ENCODE peak calls at places on chromosome 12, in nine cellular contexts. One of them, this sample, is unnamed.

GRCh38 chr12:12210983-12211382 is 55.9 kb downstream of the LRP6 start:
- DNase-seq in MG63: no peak
- DNase-seq in cardiac muscle cell: no peak
- DNase-seq in ovary: no peak
- DNase-seq in lower lobe of right lung: no peak
- DNase-seq in neuronal stem cell: no peak
- DNase-seq in endothelial cell of umbilical vein: no peak
- DNase-seq in heart right ventricle: no peak
- DNase-seq in fibroblast of lung: no peak
- DNase-seq in this sample: no peak

GRCh38 chr12:32544893-32545292 is 134.2 kb upstream of the DNM1L start:
- DNase-seq in MG63: no peak
- DNase-seq in neuronal stem cell: no peak
- DNase-seq in cardiac muscle cell: no peak
- DNase-seq in fibroblast of lung: no peak
- DNase-seq in heart right ventricle: no peak
- DNase-seq in ovary: no peak
- DNase-seq in lower lobe of right lung: no peak
- DNase-seq in endothelial cell of umbilical vein: no peak
- DNase-seq in this sample: peak; percentile 53

GRCh38 chr12:93918262-93918661 is 230.1 kb upstream of the PLXNC1 start:
- DNase-seq in endothelial cell of umbilical vein: no peak
- DNase-seq in cardiac muscle cell: peak; percentile 82
- DNase-seq in heart right ventricle: no peak
- DNase-seq in lower lobe of right lung: no peak
- DNase-seq in fibroblast of lung: peak; percentile 74
- DNase-seq in ovary: no peak
- DNase-seq in neuronal stem cell: no peak
- DNase-seq in MG63: no peak
- DNase-seq in this sample: no peak

GRCh38 chr12:45327823-45328383 is 112.0 kb downstream of the ANO6 start:
- DNase-seq in MG63: no peak
- DNase-seq in endothelial cell of umbilical vein: no peak
- DNase-seq in cardiac muscle cell: peak; percentile 12
- DNase-seq in fibroblast of lung: peak; percentile 48
- DNase-seq in ovary: no peak
- DNase-seq in heart right ventricle: no peak
- DNase-seq in neuronal stem cell: no peak
- DNase-seq in lower lobe of right lung: no peak
- DNase-seq in this sample: no peak

GRCh38 chr12:46617167-46617566 is 208.6 kb downstream of the SLC38A4 start:
- DNase-seq in fibroblast of lung: peak; percentile 36
- DNase-seq in MG63: no peak
- DNase-seq in neuronal stem cell: no peak
- DNase-seq in endothelial cell of umbilical vein: no peak
- DNase-seq in ovary: no peak
- DNase-seq in cardiac muscle cell: peak; percentile 62
- DNase-seq in lower lobe of right lung: no peak
- DNase-seq in heart right ventricle: peak; percentile 50
- DNase-seq in this sample: no peak

GRCh38 chr12:26978801-26979200 is 35.4 kb downstream of the TM7SF3 start:
- DNase-seq in endothelial cell of umbilical vein: no peak
- DNase-seq in ovary: no peak
- DNase-seq in fibroblast of lung: no peak
- DNase-seq in MG63: no peak
- DNase-seq in heart right ventricle: no peak
- DNase-seq in cardiac muscle cell: no peak
- DNase-seq in lower lobe of right lung: no peak
- DNase-seq in neuronal stem cell: no peak
- DNase-seq in this sample: no peak

GRCh38 chr12:103538397-103538796 is 42.6 kb upstream of the C12orf42 start:
- DNase-seq in ovary: no peak
- DNase-seq in lower lobe of right lung: no peak
- DNase-seq in neuronal stem cell: no peak
- DNase-seq in MG63: peak; percentile 32
- DNase-seq in heart right ventricle: no peak
- DNase-seq in cardiac muscle cell: no peak
- DNase-seq in endothelial cell of umbilical vein: no peak
- DNase-seq in fibroblast of lung: no peak
- DNase-seq in this sample: no peak

GRCh38 chr12:113002155-113002554 is 23.8 kb downstream of the OAS2 start:
- DNase-seq in endothelial cell of umbilical vein: no peak
- DNase-seq in cardiac muscle cell: no peak
- DNase-seq in fibroblast of lung: no peak
- DNase-seq in lower lobe of right lung: no peak
- DNase-seq in MG63: no peak
- DNase-seq in ovary: no peak
- DNase-seq in neuronal stem cell: no peak
- DNase-seq in heart right ventricle: no peak
- DNase-seq in this sample: no peak

GRCh38 chr12:16349132-16349463 is 1.7 kb downstream of the MGST1 start:
- DNase-seq in endothelial cell of umbilical vein: peak; percentile 36
- DNase-seq in fibroblast of lung: peak; percentile 91
- DNase-seq in neuronal stem cell: no peak
- DNase-seq in heart right ventricle: no peak
- DNase-seq in lower lobe of right lung: peak; percentile 62
- DNase-seq in cardiac muscle cell: peak; percentile 96
- DNase-seq in ovary: no peak
- DNase-seq in MG63: peak; percentile 89
- DNase-seq in this sample: no peak

GRCh38 chr12:49703647-49704137 is 3.5 kb downstream of the FMNL3 start:
- DNase-seq in fibroblast of lung: peak; percentile 85
- DNase-seq in lower lobe of right lung: no peak
- DNase-seq in neuronal stem cell: no peak
- DNase-seq in heart right ventricle: no peak
- DNase-seq in cardiac muscle cell: peak; percentile 37
- DNase-seq in MG63: peak; percentile 67
- DNase-seq in ovary: no peak
- DNase-seq in endothelial cell of umbilical vein: peak; percentile 49
- DNase-seq in this sample: peak; percentile 36

GRCh38 chr12:50546441-50547318 is 41.9 kb downstream of the DIP2B start:
- DNase-seq in heart right ventricle: no peak
- DNase-seq in MG63: no peak
- DNase-seq in fibroblast of lung: peak; percentile 36
- DNase-seq in cardiac muscle cell: peak; percentile 29
- DNase-seq in lower lobe of right lung: no peak
- DNase-seq in neuronal stem cell: no peak
- DNase-seq in endothelial cell of umbilical vein: peak; percentile 9
- DNase-seq in ovary: no peak
- DNase-seq in this sample: no peak

GRCh38 chr12:15719230-15719629 is 70.0 kb downstream of the EPS8 start:
- DNase-seq in ovary: no peak
- DNase-seq in MG63: no peak
- DNase-seq in lower lobe of right lung: no peak
- DNase-seq in fibroblast of lung: no peak
- DNase-seq in heart right ventricle: no peak
- DNase-seq in neuronal stem cell: no peak
- DNase-seq in endothelial cell of umbilical vein: peak; percentile 21
- DNase-seq in cardiac muscle cell: no peak
- DNase-seq in this sample: no peak

GRCh38 chr12:39127401-39127800 is 222.0 kb upstream of the CPNE8 start:
- DNase-seq in fibroblast of lung: peak; percentile 83
- DNase-seq in neuronal stem cell: no peak
- DNase-seq in heart right ventricle: no peak
- DNase-seq in endothelial cell of umbilical vein: peak; percentile 92
- DNase-seq in ovary: no peak
- DNase-seq in MG63: peak; percentile 67
- DNase-seq in lower lobe of right lung: no peak
- DNase-seq in cardiac muscle cell: peak; percentile 43
- DNase-seq in this sample: no peak

DNA sequence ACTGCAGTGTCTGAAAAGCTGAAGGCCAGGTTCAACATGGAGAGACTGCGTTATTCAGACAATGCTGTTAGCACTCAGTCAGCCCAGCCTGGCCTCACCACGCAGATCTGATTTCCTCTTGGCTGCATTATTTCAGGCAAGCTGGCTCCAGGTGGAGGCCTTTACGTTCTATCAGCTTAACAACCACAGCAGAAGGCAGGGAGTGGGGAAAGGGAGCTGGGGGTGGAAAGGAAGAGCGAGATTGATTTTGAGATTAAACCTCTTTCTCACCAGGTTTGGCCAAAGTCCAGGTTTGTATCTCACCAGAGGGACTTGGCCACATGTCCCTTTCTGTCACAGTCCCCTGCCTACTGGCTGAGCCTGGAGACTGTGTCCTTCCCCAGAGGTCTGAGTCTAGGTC is 543.7 kb upstream of the TMEM132C start:
- DNase-seq in fibroblast of lung: no peak
- DNase-seq in neuronal stem cell: no peak
- DNase-seq in cardiac muscle cell: no peak
- DNase-seq in lower lobe of right lung: no peak
- DNase-seq in ovary: no peak
- DNase-seq in heart right ventricle: no peak
- DNase-seq in MG63: no peak
- DNase-seq in endothelial cell of umbilical vein: no peak
- DNase-seq in this sample: no peak
- H3K9me3 ChIP-seq in fibroblast of lung: no peaks in the 10 kb centered on the region
- H3K9me3 ChIP-seq in neuronal stem cell: no peaks in the 10 kb centered on the region
- H3K9me3 ChIP-seq in cardiac muscle cell: no peaks in the 10 kb centered on the region
- H3K9me3 ChIP-seq in lower lobe of right lung: no peaks in the 10 kb centered on the region
- H3K9me3 ChIP-seq in ovary: no peaks in the 10 kb centered on the region
- H3K9me3 ChIP-seq in heart right ventricle: no peaks in the 10 kb centered on the region
- H3K9me3 ChIP-seq in MG63: no peaks in the 10 kb centered on the region
- H3K9me3 ChIP-seq in endothelial cell of umbilical vein: peaks cover 4% of the 10 kb centered on the region
- H3K9me3 ChIP-seq in this sample: no peaks in the 10 kb centered on the region

GRCh38 chr12:121214855-121215745 is 5.2 kb downstream of the P2RX4 start:
- DNase-seq in ovary: no peak
- DNase-seq in MG63: peak; percentile 77
- DNase-seq in endothelial cell of umbilical vein: peak; percentile 76
- DNase-seq in neuronal stem cell: no peak
- DNase-seq in fibroblast of lung: peak; percentile 87
- DNase-seq in lower lobe of right lung: no peak
- DNase-seq in heart right ventricle: no peak
- DNase-seq in cardiac muscle cell: peak; percentile 85
- DNase-seq in this sample: no peak
- H3K4me3 ChIP-seq in ovary: no peak overlapping the region
- H3K4me3 ChIP-seq in MG63: no peak overlapping the region
- H3K4me3 ChIP-seq in endothelial cell of umbilical vein: no peak overlapping the region
- H3K4me3 ChIP-seq in neuronal stem cell: no peak overlapping the region
- H3K4me3 ChIP-seq in fibroblast of lung: no peak overlapping the region
- H3K4me3 ChIP-seq in lower lobe of right lung: no peak overlapping the region
- H3K4me3 ChIP-seq in heart right ventricle: no peak overlapping the region
- H3K4me3 ChIP-seq in cardiac muscle cell: no peak overlapping the region
- H3K4me3 ChIP-seq in this sample: no peak overlapping the region

GRCh38 chr12:33653362-33653761 is 213.7 kb upstream of the SYT10 start:
- DNase-seq in lower lobe of right lung: no peak
- DNase-seq in fibroblast of lung: no peak
- DNase-seq in ovary: no peak
- DNase-seq in heart right ventricle: no peak
- DNase-seq in MG63: no peak
- DNase-seq in cardiac muscle cell: no peak
- DNase-seq in neuronal stem cell: no peak
- DNase-seq in endothelial cell of umbilical vein: no peak
- DNase-seq in this sample: no peak
- H3K9me3 ChIP-seq in lower lobe of right lung: no peaks in the 10 kb centered on the region
- H3K9me3 ChIP-seq in fibroblast of lung: no peaks in the 10 kb centered on the region
- H3K9me3 ChIP-seq in ovary: no peaks in the 10 kb centered on the region
- H3K9me3 ChIP-seq in heart right ventricle: peaks cover 13% of the 10 kb centered on the region
- H3K9me3 ChIP-seq in MG63: peaks cover 3% of the 10 kb centered on the region
- H3K9me3 ChIP-seq in cardiac muscle cell: no peaks in the 10 kb centered on the region
- H3K9me3 ChIP-seq in neuronal stem cell: no peaks in the 10 kb centered on the region
- H3K9me3 ChIP-seq in endothelial cell of umbilical vein: peaks cover 2% of the 10 kb centered on the region
- H3K9me3 ChIP-seq in this sample: peaks cover 3% of the 10 kb centered on the region

DNA sequence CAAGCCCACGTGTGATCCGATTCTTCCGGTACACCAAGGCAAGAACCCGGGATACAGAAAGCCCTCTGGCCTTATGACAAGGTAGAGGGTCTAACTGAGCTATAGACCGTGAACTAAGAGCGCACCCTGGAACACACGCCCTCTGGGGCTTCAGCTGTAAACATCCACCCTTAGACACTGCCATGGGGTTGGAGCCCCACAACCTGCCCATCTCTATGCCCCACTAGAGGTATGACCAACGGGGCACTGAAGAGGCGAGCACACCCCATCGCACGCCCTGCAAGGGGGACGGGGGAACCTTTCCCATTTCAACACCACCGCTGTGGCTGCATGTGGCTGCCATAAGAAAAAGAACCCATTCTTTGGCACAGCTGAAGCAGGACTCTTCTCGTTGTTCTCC is 1206.0 kb upstream of the TMEM132C start:
- DNase-seq in cardiac muscle cell: no peak
- DNase-seq in MG63: no peak
- DNase-seq in endothelial cell of umbilical vein: no peak
- DNase-seq in fibroblast of lung: no peak
- DNase-seq in ovary: no peak
- DNase-seq in neuronal stem cell: no peak
- DNase-seq in lower lobe of right lung: no peak
- DNase-seq in heart right ventricle: no peak
- DNase-seq in this sample: no peak
- H3K4me3 ChIP-seq in cardiac muscle cell: no peak overlapping the region
- H3K4me3 ChIP-seq in MG63: no peak overlapping the region
- H3K4me3 ChIP-seq in endothelial cell of umbilical vein: no peak overlapping the region
- H3K4me3 ChIP-seq in fibroblast of lung: no peak overlapping the region
- H3K4me3 ChIP-seq in ovary: no peak overlapping the region
- H3K4me3 ChIP-seq in neuronal stem cell: no peak overlapping the region
- H3K4me3 ChIP-seq in lower lobe of right lung: no peak overlapping the region
- H3K4me3 ChIP-seq in heart right ventricle: no peak overlapping the region
- H3K4me3 ChIP-seq in this sample: no peak overlapping the region

GRCh38 chr12:34598352-34598827 is 576.1 kb downstream of the ALG10 start:
- DNase-seq in endothelial cell of umbilical vein: no peak
- DNase-seq in lower lobe of right lung: no peak
- DNase-seq in heart right ventricle: no peak
- DNase-seq in MG63: no peak
- DNase-seq in neuronal stem cell: no peak
- DNase-seq in ovary: peak; percentile 1
- DNase-seq in fibroblast of lung: no peak
- DNase-seq in cardiac muscle cell: no peak
- DNase-seq in this sample: no peak
- H3K9me3 ChIP-seq in endothelial cell of umbilical vein: peaks cover 7% of the 10 kb centered on the region
- H3K9me3 ChIP-seq in lower lobe of right lung: peaks cover 55% of the 10 kb centered on the region
- H3K9me3 ChIP-seq in heart right ventricle: peaks cover 100% of the 10 kb centered on the region
- H3K9me3 ChIP-seq in MG63: peaks cover 12% of the 10 kb centered on the region
- H3K9me3 ChIP-seq in neuronal stem cell: peaks cover 5% of the 10 kb centered on the region
- H3K9me3 ChIP-seq in ovary: peaks cover 4% of the 10 kb centered on the region
- H3K9me3 ChIP-seq in fibroblast of lung: no peaks in the 10 kb centered on the region
- H3K9me3 ChIP-seq in cardiac muscle cell: no peaks in the 10 kb centered on the region
- H3K9me3 ChIP-seq in this sample: peaks cover 20% of the 10 kb centered on the region

This sample was measured in OCI-LY7.